ENCODE peak calls at places on chromosomes 4 and X, in ten cellular contexts. T is testis, C is HepG2, F is breast epithelium, X is tibial nerve, S is HCT116, N is H1, I is heart left ventricle, D is IMR-90, L is stomach. E is an unnamed sample. For H3K4me1, the result is how much of the 10 kb centered on the place peaks cover.

GRCh38 chr4:145230726-145231125 is 50.3 kb upstream of the OTUD4 start:
- DNase-seq in T (no peak), C (no peak), F (no peak), X (no peak), S (no peak), N (no peak), I (no peak), D (peak), L (no peak), E (no peak)

GRCh38 chr4:52714597-52715254 is 36.5 kb downstream of the ERVMER34-1 start:
- DNase-seq in T (no peak), C (no peak), F (no peak), X (no peak), S (no peak), N (no peak), I (no peak), D (no peak), L (no peak), E (no peak)

GRCh38 chr4:155207534-155208257 is 740 bp upstream of the NPY2R start:
- DNase-seq in T (peak), C (no peak), F (no peak), X (no peak), S (no peak), N (peak), I (no peak), D (no peak), L (no peak), E (no peak)

GRCh38 chrX:150573702-150574101 is 5.3 kb downstream of the MTM1 start:
- DNase-seq in T (no peak), C (no peak), F (no peak), X (no peak), S (no peak), N (no peak), I (no peak), D (no peak), L (no peak), E (peak)

GRCh38 chr4:55543858-55544257 is 2.9 kb downstream of the CLOCK start:
- DNase-seq in T (no peak), C (no peak), F (no peak), X (no peak), S (peak), N (no peak), I (no peak), D (peak), L (no peak), E (no peak)

GRCh38 chr4:87007345-87008181 is 72.8 kb downstream of the AFF1 start:
- DNase-seq in T (peak), C (no peak), F (peak), X (peak), S (no peak), N (no peak), I (peak), D (peak), L (peak), E (peak)

GRCh38 chr4:148261861-148262260 is 180.4 kb downstream of the NR3C2 start:
- DNase-seq in T (no peak), C (no peak), F (no peak), X (no peak), S (no peak), N (no peak), I (no peak), D (peak), L (no peak), E (no peak)

GRCh38 chrX:39676434-39676833 is 421.3 kb downstream of the BCOR start:
- DNase-seq in T (no peak), C (no peak), F (no peak), X (no peak), S (no peak), N (no peak), I (no peak), D (no peak), L (no peak), E (no peak)

GRCh38 chr4:112910109-112910736 is 139.2 kb upstream of the ANK2 start:
- DNase-seq in T (no peak), C (no peak), F (no peak), X (no peak), S (no peak), N (no peak), I (no peak), D (peak), L (no peak), E (no peak)

GRCh38 chr4:37976991-37977470 is 16.8 kb downstream of the PTTG2 start:
- DNase-seq in T (peak), C (peak), F (peak), X (peak), S (peak), N (peak), I (peak), D (peak), L (peak), E (peak)

GRCh38 chrX:134836497-134836968 is 154.3 kb upstream of the SMIM10 start:
- DNase-seq in T (peak), C (no peak), F (no peak), X (no peak), S (peak), N (no peak), I (no peak), D (peak), L (no peak), E (no peak)

GRCh38 chrX:2391869-2392606 is 108.7 kb downstream of the DHRSX start:
- DNase-seq in T (no peak), C (peak), F (no peak), X (no peak), S (peak), N (peak), I (no peak), D (peak), L (no peak), E (no peak)

GRCh38 chr4:73714647-73715046 is 25.7 kb upstream of the CXCL8 start:
- DNase-seq in T (no peak), C (no peak), F (no peak), X (no peak), S (no peak), N (no peak), I (no peak), D (no peak), L (no peak), E (no peak)

GRCh38 chr4:148441624-148441985 is 609 bp downstream of the NR3C2 start:
- DNase-seq in T (peak), C (no peak), F (no peak), X (no peak), S (no peak), N (no peak), I (no peak), D (no peak), L (no peak), E (no peak)

GRCh38 chr4:73740353-73740778 is at the start of gene CXCL8:
- DNase-seq in T (peak), C (peak), F (peak), X (peak), S (peak), N (no peak), I (peak), D (peak), L (peak), E (no peak)

GRCh38 chr4:74618659-74619058 is 173.7 kb downstream of the AREG start:
- DNase-seq in T (no peak), C (no peak), F (no peak), X (no peak), S (no peak), N (no peak), I (no peak), D (peak), L (no peak), E (no peak)

GRCh38 chr4:12852338-12853307 is 631.5 kb downstream of the RAB28 start:
- DNase-seq in T (no peak), C (peak), F (no peak), X (no peak), S (peak), N (no peak), I (peak), D (peak), L (no peak), E (no peak)

GRCh38 chr4:20159516-20159915 is 92.2 kb upstream of the SLIT2 start:
- DNase-seq in T (no peak), C (no peak), F (no peak), X (no peak), S (no peak), N (no peak), I (no peak), D (no peak), L (no peak), E (no peak)

GRCh38 chrX:31679861-31680260 is 608.0 kb upstream of the FTHL17 start:
- DNase-seq in T (no peak), C (no peak), F (no peak), X (no peak), S (no peak), N (no peak), I (no peak), D (no peak), L (no peak), E (no peak)

GRCh38 chr4:107689912-107690587 is 30.0 kb downstream of the PAPSS1 start:
- DNase-seq in T (no peak), C (peak), F (no peak), X (no peak), S (peak), N (no peak), I (no peak), D (peak), L (no peak), E (no peak)

GRCh38 chr4:68490826-68491457 is 43.7 kb downstream of the TMPRSS11E start:
- DNase-seq in T (peak), C (no peak), F (no peak), X (no peak), S (no peak), N (no peak), I (no peak), D (no peak), L (no peak), E (no peak)

GRCh38 chr4:105996845-105997244 is 101.6 kb downstream of the NPNT start:
- DNase-seq in T (no peak), C (no peak), F (no peak), X (no peak), S (no peak), N (no peak), I (no peak), D (no peak), L (no peak), E (no peak)

GRCh38 chr4:161160718-161161117 is 1003.1 kb downstream of the FSTL5 start:
- DNase-seq in T (no peak), C (no peak), F (no peak), X (no peak), S (no peak), N (no peak), I (no peak), D (no peak), L (no peak), E (no peak)

GRCh38 chrX:51420610-51421009 is 75.8 kb downstream of the NUDT11 start:
- DNase-seq in T (peak), C (peak), F (no peak), X (no peak), S (peak), N (no peak), I (no peak), D (peak), L (no peak), E (peak)

GRCh38 chrX:107775734-107776511 is at the start of gene TSC22D3:
- DNase-seq in T (peak), C (peak), F (peak), X (peak), S (peak), N (peak), I (peak), D (peak), L (peak), E (peak)

DNA sequence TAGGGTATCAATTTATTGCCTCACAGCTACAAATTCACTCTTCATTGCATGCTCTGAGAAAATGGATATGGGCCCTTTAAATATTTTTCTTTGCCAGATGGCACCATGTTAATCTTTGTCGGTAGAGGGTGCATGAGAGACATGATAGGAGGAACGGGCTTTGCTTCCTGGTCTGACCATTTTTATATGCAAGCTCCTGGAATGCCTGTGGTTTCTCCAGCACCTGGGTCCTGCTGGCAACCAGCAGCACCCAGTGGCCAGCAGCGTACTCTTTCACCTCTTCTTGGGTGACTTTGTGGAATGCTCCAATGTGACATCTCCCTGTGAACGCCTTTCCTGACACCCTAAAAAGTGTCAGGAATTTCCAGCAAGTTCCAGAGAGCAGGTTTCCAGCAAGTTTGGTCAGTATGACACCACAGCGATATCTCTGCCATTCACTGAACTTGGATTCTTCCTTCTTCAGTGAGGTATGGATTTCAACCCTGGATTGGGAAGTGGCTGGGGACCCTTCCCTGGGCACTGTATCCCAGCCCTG is 140.3 kb upstream of the PGRMC2 start:
- DNase-seq in T (peak), C (peak), F (no peak), X (no peak), S (peak), N (no peak), I (peak), D (peak), L (peak), E (no peak)
- TF ChIP-seq CTCF in T (peak), C (peak), F (no peak), X (peak), S (peak), N (no peak), I (peak), D (peak), L (peak), E (peak)

GRCh38 chr4:6694177-6694901 is 661 bp downstream of the S100P start:
- DNase-seq in T (no peak), C (no peak), F (no peak), X (no peak), S (no peak), N (no peak), I (no peak), D (no peak), L (no peak), E (no peak)

GRCh38 chr4:6695660-6696581 is 2.2 kb downstream of the S100P start:
- DNase-seq in T (no peak), C (peak), F (peak), X (no peak), S (no peak), N (no peak), I (no peak), D (peak), L (peak), E (peak)

GRCh38 chr4:6692806-6693205 is 872 bp upstream of the S100P start:
- DNase-seq in T (no peak), C (peak), F (no peak), X (no peak), S (no peak), N (no peak), I (no peak), D (peak), L (no peak), E (no peak)

GRCh38 chr4:6692379-6692778 is 1.3 kb upstream of the S100P start:
- DNase-seq in T (no peak), C (no peak), F (no peak), X (no peak), S (no peak), N (no peak), I (no peak), D (no peak), L (no peak), E (no peak)

DNA sequence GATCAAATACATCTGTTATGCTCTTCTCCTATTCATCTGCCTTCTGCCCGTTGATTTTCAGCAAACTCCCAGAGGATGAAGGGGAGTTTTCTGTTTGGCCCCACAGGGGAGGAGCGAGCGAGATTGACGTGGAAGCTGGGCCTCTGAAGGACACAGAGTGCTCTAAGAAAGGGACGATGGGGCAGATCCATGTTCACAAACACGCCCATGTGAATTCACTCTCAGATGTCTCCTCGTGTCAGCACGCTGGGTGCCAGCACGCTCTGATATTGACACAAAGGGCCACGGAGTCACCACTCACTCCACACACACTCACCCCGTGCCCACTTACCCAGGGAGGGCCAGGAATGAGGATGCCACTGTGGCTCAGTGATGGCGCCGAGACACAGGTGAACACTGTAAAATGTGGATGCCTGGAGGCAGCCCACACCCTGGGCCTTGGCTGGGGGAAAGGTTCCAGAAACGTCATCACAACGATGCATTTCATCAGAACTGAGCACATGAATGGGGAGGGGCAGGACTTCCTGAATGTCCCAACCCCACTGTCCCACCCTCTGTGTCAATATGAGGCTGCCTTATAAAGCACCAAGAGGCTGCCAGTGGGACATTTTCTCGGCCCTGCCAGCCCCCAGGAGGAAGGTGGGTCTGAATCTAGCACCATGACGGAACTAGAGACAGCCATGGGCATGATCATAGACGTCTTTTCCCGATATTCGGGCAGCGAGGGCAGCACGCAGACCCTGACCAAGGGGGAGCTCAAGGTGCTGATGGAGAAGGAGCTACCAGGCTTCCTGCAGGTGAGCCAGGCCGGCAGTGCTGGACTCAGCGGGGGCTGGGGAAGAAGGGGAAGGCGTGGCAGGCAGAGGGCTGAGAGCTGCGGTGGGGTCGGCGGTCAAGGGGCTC is at the start of gene S100P:
- DNase-seq in T (no peak), C (peak), F (no peak), X (no peak), S (no peak), N (no peak), I (no peak), D (no peak), L (peak), E (no peak)
- H3K4me1 ChIP-seq in T (under half), C (half or more), F (under half), X (under half), S (under half), N (under half), I (under half), D (under half), L (under half), E (under half)

GRCh38 chrX:132728296-132728695 is 230.1 kb downstream of the HS6ST2 start:
- DNase-seq in T (peak), C (no peak), F (no peak), X (no peak), S (no peak), N (no peak), I (no peak), D (no peak), L (no peak), E (no peak)

GRCh38 chrX:132730726-132731125 is 227.7 kb downstream of the HS6ST2 start:
- DNase-seq in T (no peak), C (no peak), F (no peak), X (no peak), S (no peak), N (no peak), I (no peak), D (no peak), L (no peak), E (no peak)

GRCh38 chrX:132737743-132738142 is 220.7 kb downstream of the HS6ST2 start:
- DNase-seq in T (no peak), C (no peak), F (peak), X (no peak), S (peak), N (no peak), I (no peak), D (no peak), L (no peak), E (no peak)

GRCh38 chrX:132730266-132730665 is 228.2 kb downstream of the HS6ST2 start:
- DNase-seq in T (no peak), C (no peak), F (no peak), X (no peak), S (no peak), N (no peak), I (no peak), D (no peak), L (no peak), E (no peak)

DNA sequence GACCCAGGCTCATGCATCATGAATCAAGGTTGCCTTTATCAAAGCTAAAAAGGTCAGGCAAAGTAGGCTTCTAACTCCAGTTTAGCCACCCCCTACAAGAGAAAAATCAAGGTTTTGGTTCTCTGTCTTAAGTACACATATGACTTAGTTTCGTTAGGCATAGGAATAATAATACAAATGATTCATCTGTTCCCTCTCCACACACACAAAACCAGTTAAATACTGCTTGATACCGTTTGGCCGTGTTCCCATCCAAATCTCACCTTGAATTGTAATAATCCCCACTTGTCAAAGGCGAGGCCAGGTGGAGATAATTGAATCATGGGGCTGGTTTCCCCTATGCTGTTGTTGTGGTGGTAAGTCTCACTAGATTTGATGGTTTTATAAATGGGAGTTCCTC is 226.2 kb downstream of the HS6ST2 start:
- DNase-seq in T (no peak), C (no peak), F (no peak), X (no peak), S (no peak), N (no peak), I (no peak), D (no peak), L (no peak), E (no peak)
- TF ChIP-seq POLR2A in T (no peak), C (no peak), F (no peak), X (no peak), S (no peak), N (no peak), I (no peak), D (no peak), L (no peak), E (no peak)

GRCh38 chr4:41751325-41752061 is 3.0 kb upstream of the PHOX2B start:
- DNase-seq in T (no peak), C (no peak), F (no peak), X (no peak), S (no peak), N (peak), I (no peak), D (no peak), L (no peak), E (no peak)
- TF ChIP-seq CTCF in T (no peak), C (peak), F (no peak), X (no peak), S (no peak), N (peak), I (no peak), D (peak), L (no peak), E (no peak)

GRCh38 chr4:185735887-185736286 is 76.1 kb downstream of the SORBS2 start:
- DNase-seq in T (no peak), C (no peak), F (no peak), X (no peak), S (no peak), N (no peak), I (no peak), D (no peak), L (no peak), E (no peak)
- H3K4me1 ChIP-seq in T (under half), C (under half), F (under half), X (half or more), S (under half), N (under half), I (under half), D (under half), L (under half), E (under half)

GRCh38 chrX:132023117-132023895 is at the start of gene STK26:
- DNase-seq in T (peak), C (peak), F (peak), X (peak), S (peak), N (peak), I (peak), D (no peak), L (peak), E (peak)
- TF ChIP-seq POLR2A in T (no peak), C (peak), F (no peak), X (no peak), S (no peak), N (peak), I (no peak), D (no peak), L (no peak), E (peak)

GRCh38 chrX:56805399-56805798 is 76.4 kb downstream of the NBDY start:
- DNase-seq in T (no peak), C (no peak), F (no peak), X (no peak), S (no peak), N (no peak), I (no peak), D (no peak), L (no peak), E (peak)

GRCh38 chrX:56803849-56804681 is 75.0 kb downstream of the NBDY start:
- DNase-seq in T (no peak), C (no peak), F (no peak), X (no peak), S (no peak), N (no peak), I (no peak), D (no peak), L (no peak), E (no peak)

GRCh38 chrX:56804867-56805266 is 75.8 kb downstream of the NBDY start:
- DNase-seq in T (no peak), C (no peak), F (no peak), X (no peak), S (no peak), N (no peak), I (no peak), D (no peak), L (no peak), E (no peak)

GRCh38 chrX:56802428-56802827 is 73.4 kb downstream of the NBDY start:
- DNase-seq in T (no peak), C (no peak), F (no peak), X (no peak), S (no peak), N (no peak), I (no peak), D (no peak), L (no peak), E (no peak)

GRCh38 chrX:56802921-56803848 is 74.1 kb downstream of the NBDY start:
- DNase-seq in T (peak), C (peak), F (peak), X (peak), S (no peak), N (peak), I (peak), D (peak), L (peak), E (peak)
- TF ChIP-seq CTCF in T (peak), C (peak), F (peak), X (peak), S (no peak), N (peak), I (peak), D (peak), L (peak), E (peak)

E was measured in Peyer's patch.